ENCODE peak calls at places on chromosomes 5 and 9, in five cellular contexts. One of them, this sample, is unnamed.
A peak's percentile ranks its signal among the peaks of the same experiment; 100 is the strongest.

GRCh38 chr9:91176426-91176825 is 185.3 kb downstream of the AUH start:
- DNase-seq in DND-41: no peak
- DNase-seq in neural progenitor cell: no peak
- DNase-seq in HepG2: no peak
- DNase-seq in HCT116: no peak
- DNase-seq in this sample: no peak

GRCh38 chr9:133377721-133378216 is 1.6 kb downstream of the STKLD1 start:
- DNase-seq in DND-41: no peak
- DNase-seq in neural progenitor cell: no peak
- DNase-seq in HepG2: peak; percentile 62
- DNase-seq in HCT116: no peak
- DNase-seq in this sample: no peak

GRCh38 chr5:58481066-58481676 is 10.1 kb upstream of the GAPT start:
- DNase-seq in DND-41: no peak
- DNase-seq in neural progenitor cell: no peak
- DNase-seq in HepG2: no peak
- DNase-seq in HCT116: no peak
- DNase-seq in this sample: no peak

GRCh38 chr5:139710370-139711066 is 62.4 kb downstream of the CXXC5 start:
- DNase-seq in DND-41: peak; percentile 82
- DNase-seq in neural progenitor cell: peak; percentile 83
- DNase-seq in HepG2: peak; percentile 73
- DNase-seq in HCT116: no peak
- DNase-seq in this sample: peak; percentile 88

GRCh38 chr5:1830571-1831228 is 29.5 kb downstream of the NDUFS6 start:
- DNase-seq in DND-41: no peak
- DNase-seq in neural progenitor cell: no peak
- DNase-seq in HepG2: no peak
- DNase-seq in HCT116: no peak
- DNase-seq in this sample: no peak

GRCh38 chr5:176388341-176389113 is at the start of the genes HIGD2A and NOP16:
- DNase-seq in DND-41: peak; percentile 99
- DNase-seq in neural progenitor cell: peak; percentile 99
- DNase-seq in HepG2: peak; percentile 98
- DNase-seq in HCT116: peak; percentile 98
- DNase-seq in this sample: peak; percentile 99

GRCh38 chr9:34522091-34522887 is 501 bp downstream of the ENHO start:
- DNase-seq in DND-41: peak; percentile 8
- DNase-seq in neural progenitor cell: peak; percentile 19
- DNase-seq in HepG2: no peak
- DNase-seq in HCT116: no peak
- DNase-seq in this sample: no peak

GRCh38 chr5:54135042-54135441 is 175.3 kb downstream of the ARL15 start:
- DNase-seq in DND-41: no peak
- DNase-seq in neural progenitor cell: no peak
- DNase-seq in HepG2: no peak
- DNase-seq in HCT116: no peak
- DNase-seq in this sample: no peak

GRCh38 chr9:134634667-134635230 is 6.9 kb upstream of the COL5A1 start:
- DNase-seq in DND-41: no peak
- DNase-seq in neural progenitor cell: no peak
- DNase-seq in HepG2: no peak
- DNase-seq in HCT116: no peak
- DNase-seq in this sample: peak; percentile 12

GRCh38 chr9:78015242-78015641 is 16.4 kb downstream of the GNAQ start:
- DNase-seq in DND-41: no peak
- DNase-seq in neural progenitor cell: no peak
- DNase-seq in HepG2: no peak
- DNase-seq in HCT116: no peak
- DNase-seq in this sample: no peak

GRCh38 chr9:117266855-117267497 is 147.9 kb downstream of the ASTN2 start:
- DNase-seq in DND-41: no peak
- DNase-seq in neural progenitor cell: no peak
- DNase-seq in HepG2: no peak
- DNase-seq in HCT116: no peak
- DNase-seq in this sample: no peak

GRCh38 chr5:141747646-141748229 is 65.7 kb upstream of the ARAP3 start:
- DNase-seq in DND-41: no peak
- DNase-seq in neural progenitor cell: no peak
- DNase-seq in HepG2: no peak
- DNase-seq in HCT116: no peak
- DNase-seq in this sample: no peak

GRCh38 chr5:177432905-177433657 is 6.6 kb downstream of the GRK6 start:
- DNase-seq in DND-41: no peak
- DNase-seq in neural progenitor cell: no peak
- DNase-seq in HepG2: no peak
- DNase-seq in HCT116: no peak
- DNase-seq in this sample: no peak

GRCh38 chr5:5105531-5105930 is 34.6 kb upstream of the ADAMTS16 start:
- DNase-seq in DND-41: no peak
- DNase-seq in neural progenitor cell: no peak
- DNase-seq in HepG2: no peak
- DNase-seq in HCT116: no peak
- DNase-seq in this sample: no peak

GRCh38 chr5:134209477-134210240 is 16.2 kb downstream of the PPP2CA start:
- DNase-seq in DND-41: no peak
- DNase-seq in neural progenitor cell: no peak
- DNase-seq in HepG2: no peak
- DNase-seq in HCT116: no peak
- DNase-seq in this sample: no peak

GRCh38 chr5:134203630-134204029 is 22.2 kb downstream of the PPP2CA start:
- DNase-seq in DND-41: no peak
- DNase-seq in neural progenitor cell: no peak
- DNase-seq in HepG2: no peak
- DNase-seq in HCT116: no peak
- DNase-seq in this sample: no peak

DNA sequence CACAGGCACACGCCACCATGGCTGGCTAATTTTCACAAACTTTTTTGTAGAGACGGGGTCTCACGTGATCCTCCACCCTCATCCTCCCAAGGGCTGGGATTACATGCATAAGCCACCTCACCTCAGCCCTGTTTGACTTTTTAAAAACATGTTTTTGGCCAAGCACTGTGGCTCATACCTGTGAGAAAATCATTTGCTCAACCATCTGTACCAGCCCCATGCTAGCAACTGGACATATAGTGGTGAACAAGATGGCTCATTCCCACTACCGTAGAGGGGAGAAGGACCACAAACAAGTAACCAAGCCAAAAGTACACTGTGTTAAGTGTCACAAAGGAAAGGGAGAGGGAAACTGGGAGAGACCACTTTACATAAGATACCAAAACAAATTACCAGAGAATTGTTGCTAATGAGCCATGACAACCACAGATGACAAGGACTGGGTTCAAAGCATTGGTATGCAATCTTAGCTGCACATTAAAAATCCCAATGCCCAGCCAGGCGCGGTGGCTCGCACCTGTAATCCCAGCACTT is 19.2 kb downstream of the PPP2CA start:
- DNase-seq in DND-41: no peak
- DNase-seq in neural progenitor cell: no peak
- DNase-seq in HepG2: no peak
- DNase-seq in HCT116: no peak
- DNase-seq in this sample: no peak
- H2AFZ ChIP-seq in DND-41: no peak overlapping the region
- H2AFZ ChIP-seq in neural progenitor cell: no peak overlapping the region
- H2AFZ ChIP-seq in HepG2: no peak overlapping the region
- H2AFZ ChIP-seq in HCT116: no peak overlapping the region
- H2AFZ ChIP-seq in this sample: no peak overlapping the region

GRCh38 chr5:57215629-57216195 is 41.9 kb downstream of the GPBP1 start:
- DNase-seq in DND-41: no peak
- DNase-seq in neural progenitor cell: no peak
- DNase-seq in HepG2: no peak
- DNase-seq in HCT116: no peak
- DNase-seq in this sample: no peak
- H3K9ac ChIP-seq in DND-41: no peak overlapping the region
- H3K9ac ChIP-seq in neural progenitor cell: no peak overlapping the region
- H3K9ac ChIP-seq in HepG2: no peak overlapping the region
- H3K9ac ChIP-seq in HCT116: no peak overlapping the region
- H3K9ac ChIP-seq in this sample: no peak overlapping the region

DNA sequence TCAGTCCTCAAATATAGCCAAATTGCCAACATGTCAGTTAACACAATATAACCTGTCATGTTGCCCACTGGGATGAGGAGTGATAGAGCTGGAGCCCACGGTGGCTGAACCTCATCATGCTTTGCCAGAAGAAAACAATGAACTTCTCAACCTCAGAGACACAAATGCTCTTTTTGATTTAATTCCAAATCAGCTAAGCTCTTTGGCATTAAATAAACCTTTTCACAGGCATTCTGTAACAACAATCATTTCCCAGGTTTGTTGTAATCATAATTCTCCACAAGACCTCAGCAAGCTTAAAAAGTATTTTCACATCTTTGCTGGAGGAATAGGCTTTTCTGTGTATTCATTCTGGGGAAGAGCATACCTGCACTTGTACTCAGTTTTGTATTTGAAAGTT is 830.9 kb downstream of the MAT2B start:
- DNase-seq in DND-41: no peak
- DNase-seq in neural progenitor cell: no peak
- DNase-seq in HepG2: no peak
- DNase-seq in HCT116: no peak
- DNase-seq in this sample: no peak
- H3K27ac ChIP-seq in DND-41: no peak overlapping the region
- H3K27ac ChIP-seq in neural progenitor cell: no peak overlapping the region
- H3K27ac ChIP-seq in HepG2: no peak overlapping the region
- H3K27ac ChIP-seq in HCT116: no peak overlapping the region
- H3K27ac ChIP-seq in this sample: no peak overlapping the region

DNA sequence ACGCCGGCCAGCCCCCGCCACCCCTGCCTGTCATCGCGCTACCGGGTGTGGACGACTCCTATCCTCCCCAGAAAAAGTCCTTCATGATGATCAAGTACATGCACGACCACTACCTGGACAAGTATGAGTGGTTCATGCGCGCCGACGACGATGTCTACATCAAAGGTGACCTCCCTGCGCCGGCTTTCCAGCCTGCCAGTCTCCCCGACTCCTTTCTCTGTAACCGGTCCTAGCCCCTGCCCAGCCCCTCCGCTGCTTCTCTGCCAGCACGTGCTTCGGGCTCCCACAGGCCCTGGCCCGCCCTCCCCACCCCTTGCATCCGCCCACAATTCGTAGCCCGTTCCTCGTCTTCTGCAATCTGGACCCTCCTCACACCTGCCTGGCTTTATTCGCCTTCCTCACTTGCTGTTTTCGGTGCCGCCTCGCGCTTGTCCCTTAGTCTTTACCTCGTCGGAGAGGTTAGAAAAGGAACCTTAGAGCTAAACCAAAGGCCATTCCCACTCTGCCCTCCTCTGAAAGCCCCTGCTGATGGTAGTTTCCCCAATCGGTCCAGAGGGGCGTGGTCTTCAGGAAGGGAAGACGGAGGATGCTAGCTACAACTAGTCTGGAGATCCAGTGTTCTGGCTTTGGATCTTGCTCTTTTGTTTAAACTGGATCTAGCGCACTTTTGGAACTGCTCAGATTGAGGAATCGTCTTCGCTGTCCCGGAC is 1.4 kb downstream of the CHSY3 start:
- DNase-seq in DND-41: no peak
- DNase-seq in neural progenitor cell: peak; percentile 74
- DNase-seq in HepG2: no peak
- DNase-seq in HCT116: no peak
- DNase-seq in this sample: peak; percentile 68
- H2AFZ ChIP-seq in DND-41: no peak overlapping the region
- H2AFZ ChIP-seq in neural progenitor cell: peak overlapping the region; percentile 95
- H2AFZ ChIP-seq in HepG2: no peak overlapping the region
- H2AFZ ChIP-seq in HCT116: no peak overlapping the region
- H2AFZ ChIP-seq in this sample: no peak overlapping the region